ENCODE peak calls at places on chromosomes 11 and 22, in nine cellular contexts. One of them, this sample, is unnamed.

GRCh38 chr11:44301856-44302231 is 8.1 kb downstream of the ALX4 start:
- DNase-seq in stimulated activated CD4-positive, alpha-beta T cell treated with anti-CD3 and anti-CD28 coated beads, Interleukin-1b, Interleukin-23, amount 100 ng/mL, for 24 hours: no peak
- DNase-seq in activated CD4-positive, alpha-beta T cell treated with anti-CD3 and anti-CD28 coated beads, Interleukin-2, amount 50 U/mL, for 24 hours: no peak
- DNase-seq in BE2C: no peak
- DNase-seq in GM13977: no peak
- DNase-seq in ovary: no peak
- DNase-seq in H1: no peak
- DNase-seq in HCT116: peak
- DNase-seq in neural crest cell: no peak
- DNase-seq in this sample: peak

GRCh38 chr11:14587203-14587602 is 56.4 kb upstream of the PDE3B start:
- DNase-seq in stimulated activated CD4-positive, alpha-beta T cell treated with anti-CD3 and anti-CD28 coated beads, Interleukin-1b, Interleukin-23, amount 100 ng/mL, for 24 hours: no peak
- DNase-seq in activated CD4-positive, alpha-beta T cell treated with anti-CD3 and anti-CD28 coated beads, Interleukin-2, amount 50 U/mL, for 24 hours: no peak
- DNase-seq in BE2C: no peak
- DNase-seq in GM13977: no peak
- DNase-seq in ovary: no peak
- DNase-seq in H1: no peak
- DNase-seq in HCT116: no peak
- DNase-seq in neural crest cell: no peak
- DNase-seq in this sample: no peak

GRCh38 chr22:37401401-37401859 is 25.8 kb downstream of the ELFN2 start:
- DNase-seq in stimulated activated CD4-positive, alpha-beta T cell treated with anti-CD3 and anti-CD28 coated beads, Interleukin-1b, Interleukin-23, amount 100 ng/mL, for 24 hours: no peak
- DNase-seq in activated CD4-positive, alpha-beta T cell treated with anti-CD3 and anti-CD28 coated beads, Interleukin-2, amount 50 U/mL, for 24 hours: no peak
- DNase-seq in BE2C: no peak
- DNase-seq in GM13977: no peak
- DNase-seq in ovary: no peak
- DNase-seq in H1: no peak
- DNase-seq in HCT116: no peak
- DNase-seq in neural crest cell: no peak
- DNase-seq in this sample: no peak

GRCh38 chr11:86244063-86244521 is 461 bp upstream of the EED start:
- DNase-seq in stimulated activated CD4-positive, alpha-beta T cell treated with anti-CD3 and anti-CD28 coated beads, Interleukin-1b, Interleukin-23, amount 100 ng/mL, for 24 hours: peak
- DNase-seq in activated CD4-positive, alpha-beta T cell treated with anti-CD3 and anti-CD28 coated beads, Interleukin-2, amount 50 U/mL, for 24 hours: no peak
- DNase-seq in BE2C: peak
- DNase-seq in GM13977: peak
- DNase-seq in ovary: peak
- DNase-seq in H1: peak
- DNase-seq in HCT116: peak
- DNase-seq in neural crest cell: no peak
- DNase-seq in this sample: peak

GRCh38 chr11:76062733-76063132 is 143.6 kb downstream of the WNT11 start:
- DNase-seq in stimulated activated CD4-positive, alpha-beta T cell treated with anti-CD3 and anti-CD28 coated beads, Interleukin-1b, Interleukin-23, amount 100 ng/mL, for 24 hours: no peak
- DNase-seq in activated CD4-positive, alpha-beta T cell treated with anti-CD3 and anti-CD28 coated beads, Interleukin-2, amount 50 U/mL, for 24 hours: no peak
- DNase-seq in BE2C: no peak
- DNase-seq in GM13977: peak
- DNase-seq in ovary: no peak
- DNase-seq in H1: no peak
- DNase-seq in HCT116: no peak
- DNase-seq in neural crest cell: no peak
- DNase-seq in this sample: no peak

GRCh38 chr22:19576460-19577421 is 52.5 kb upstream of the CLDN5 start:
- DNase-seq in stimulated activated CD4-positive, alpha-beta T cell treated with anti-CD3 and anti-CD28 coated beads, Interleukin-1b, Interleukin-23, amount 100 ng/mL, for 24 hours: no peak
- DNase-seq in activated CD4-positive, alpha-beta T cell treated with anti-CD3 and anti-CD28 coated beads, Interleukin-2, amount 50 U/mL, for 24 hours: peak
- DNase-seq in BE2C: peak
- DNase-seq in GM13977: peak
- DNase-seq in ovary: no peak
- DNase-seq in H1: no peak
- DNase-seq in HCT116: no peak
- DNase-seq in neural crest cell: no peak
- DNase-seq in this sample: no peak

GRCh38 chr22:22450343-22450839 is 58.2 kb downstream of the ZNF280B start:
- DNase-seq in stimulated activated CD4-positive, alpha-beta T cell treated with anti-CD3 and anti-CD28 coated beads, Interleukin-1b, Interleukin-23, amount 100 ng/mL, for 24 hours: no peak
- DNase-seq in activated CD4-positive, alpha-beta T cell treated with anti-CD3 and anti-CD28 coated beads, Interleukin-2, amount 50 U/mL, for 24 hours: no peak
- DNase-seq in BE2C: no peak
- DNase-seq in GM13977: peak
- DNase-seq in ovary: no peak
- DNase-seq in H1: no peak
- DNase-seq in HCT116: no peak
- DNase-seq in neural crest cell: no peak
- DNase-seq in this sample: no peak

GRCh38 chr22:37501610-37502341 is 15.6 kb upstream of the MFNG start:
- DNase-seq in stimulated activated CD4-positive, alpha-beta T cell treated with anti-CD3 and anti-CD28 coated beads, Interleukin-1b, Interleukin-23, amount 100 ng/mL, for 24 hours: no peak
- DNase-seq in activated CD4-positive, alpha-beta T cell treated with anti-CD3 and anti-CD28 coated beads, Interleukin-2, amount 50 U/mL, for 24 hours: no peak
- DNase-seq in BE2C: no peak
- DNase-seq in GM13977: no peak
- DNase-seq in ovary: peak
- DNase-seq in H1: no peak
- DNase-seq in HCT116: no peak
- DNase-seq in neural crest cell: no peak
- DNase-seq in this sample: peak

GRCh38 chr22:44965171-44965570 is 44.6 kb downstream of the PHF21B start:
- DNase-seq in stimulated activated CD4-positive, alpha-beta T cell treated with anti-CD3 and anti-CD28 coated beads, Interleukin-1b, Interleukin-23, amount 100 ng/mL, for 24 hours: no peak
- DNase-seq in activated CD4-positive, alpha-beta T cell treated with anti-CD3 and anti-CD28 coated beads, Interleukin-2, amount 50 U/mL, for 24 hours: no peak
- DNase-seq in BE2C: no peak
- DNase-seq in GM13977: no peak
- DNase-seq in ovary: no peak
- DNase-seq in H1: no peak
- DNase-seq in HCT116: no peak
- DNase-seq in neural crest cell: no peak
- DNase-seq in this sample: no peak

GRCh38 chr11:12989428-12990242 is 19.5 kb upstream of the RASSF10 start:
- DNase-seq in stimulated activated CD4-positive, alpha-beta T cell treated with anti-CD3 and anti-CD28 coated beads, Interleukin-1b, Interleukin-23, amount 100 ng/mL, for 24 hours: no peak
- DNase-seq in activated CD4-positive, alpha-beta T cell treated with anti-CD3 and anti-CD28 coated beads, Interleukin-2, amount 50 U/mL, for 24 hours: no peak
- DNase-seq in BE2C: no peak
- DNase-seq in GM13977: no peak
- DNase-seq in ovary: no peak
- DNase-seq in H1: no peak
- DNase-seq in HCT116: no peak
- DNase-seq in neural crest cell: no peak
- DNase-seq in this sample: no peak